ENCODE peak calls at places on chromosome 2, in seven cellular contexts. One of them, this sample, is unnamed.

GRCh38 chr2:12070581-12070980 is 324.1 kb downstream of the LPIN1 start:
- DNase-seq in HCT116: no peak
- DNase-seq in SK-N-SH: no peak
- DNase-seq in prostate gland: no peak
- DNase-seq in spleen: no peak
- DNase-seq in vagina: no peak
- DNase-seq in transverse colon: no peak
- DNase-seq in this sample: no peak

GRCh38 chr2:65325066-65325465 is 97.4 kb downstream of the ACTR2 start:
- DNase-seq in vagina: no peak
- DNase-seq in HCT116: no peak
- DNase-seq in spleen: no peak
- DNase-seq in SK-N-SH: no peak
- DNase-seq in prostate gland: no peak
- DNase-seq in transverse colon: no peak
- DNase-seq in this sample: no peak

GRCh38 chr2:102226612-102227351 is 40.0 kb downstream of the IL1RL2 start:
- DNase-seq in HCT116: no peak
- DNase-seq in prostate gland: peak; percentile 39
- DNase-seq in vagina: peak; percentile 83
- DNase-seq in transverse colon: no peak
- DNase-seq in spleen: no peak
- DNase-seq in SK-N-SH: no peak
- DNase-seq in this sample: no peak

GRCh38 chr2:70420005-70420580 is 118.2 kb upstream of the FAM136A start:
- DNase-seq in vagina: no peak
- DNase-seq in HCT116: no peak
- DNase-seq in spleen: no peak
- DNase-seq in SK-N-SH: no peak
- DNase-seq in transverse colon: no peak
- DNase-seq in prostate gland: peak; percentile 13
- DNase-seq in this sample: no peak

GRCh38 chr2:228037915-228038314 is 143.6 kb downstream of the SPHKAP start:
- DNase-seq in transverse colon: no peak
- DNase-seq in SK-N-SH: no peak
- DNase-seq in spleen: no peak
- DNase-seq in prostate gland: no peak
- DNase-seq in vagina: no peak
- DNase-seq in HCT116: peak; percentile 4
- DNase-seq in this sample: no peak

GRCh38 chr2:75464348-75464946 is 96.3 kb downstream of the EVA1A start:
- DNase-seq in vagina: no peak
- DNase-seq in transverse colon: no peak
- DNase-seq in spleen: no peak
- DNase-seq in HCT116: peak; percentile 3
- DNase-seq in SK-N-SH: peak; percentile 38
- DNase-seq in prostate gland: no peak
- DNase-seq in this sample: no peak

GRCh38 chr2:63984606-63985359 is 34.4 kb downstream of the VPS54 start:
- DNase-seq in transverse colon: no peak
- DNase-seq in prostate gland: no peak
- DNase-seq in vagina: no peak
- DNase-seq in HCT116: no peak
- DNase-seq in spleen: no peak
- DNase-seq in SK-N-SH: no peak
- DNase-seq in this sample: no peak

GRCh38 chr2:199798881-199799580 is 52.0 kb downstream of the FTCDNL1 start:
- DNase-seq in prostate gland: no peak
- DNase-seq in spleen: no peak
- DNase-seq in transverse colon: peak; percentile 14
- DNase-seq in SK-N-SH: no peak
- DNase-seq in vagina: no peak
- DNase-seq in HCT116: no peak
- DNase-seq in this sample: no peak

GRCh38 chr2:105744909-105745853 is at the start of gene NCK2:
- DNase-seq in SK-N-SH: peak; percentile 87
- DNase-seq in vagina: no peak
- DNase-seq in transverse colon: peak; percentile 41
- DNase-seq in spleen: peak; percentile 92
- DNase-seq in prostate gland: peak; percentile 11
- DNase-seq in HCT116: no peak
- DNase-seq in this sample: peak; percentile 34

GRCh38 chr2:211854832-211855231 is 683.8 kb downstream of the ERBB4 start:
- DNase-seq in HCT116: no peak
- DNase-seq in transverse colon: no peak
- DNase-seq in spleen: no peak
- DNase-seq in prostate gland: no peak
- DNase-seq in SK-N-SH: no peak
- DNase-seq in vagina: no peak
- DNase-seq in this sample: no peak

GRCh38 chr2:138175066-138175465 is 210.8 kb downstream of the HNMT start:
- DNase-seq in vagina: no peak
- DNase-seq in spleen: no peak
- DNase-seq in SK-N-SH: no peak
- DNase-seq in transverse colon: no peak
- DNase-seq in HCT116: no peak
- DNase-seq in prostate gland: no peak
- DNase-seq in this sample: no peak

GRCh38 chr2:158546412-158547144 is 89.8 kb downstream of the PKP4 start:
- DNase-seq in SK-N-SH: no peak
- DNase-seq in prostate gland: no peak
- DNase-seq in transverse colon: no peak
- DNase-seq in HCT116: no peak
- DNase-seq in spleen: no peak
- DNase-seq in vagina: no peak
- DNase-seq in this sample: no peak

GRCh38 chr2:36380624-36381481 is 25.3 kb downstream of the CRIM1 start:
- DNase-seq in HCT116: no peak
- DNase-seq in transverse colon: peak; percentile 65
- DNase-seq in spleen: peak; percentile 79
- DNase-seq in SK-N-SH: peak; percentile 42
- DNase-seq in vagina: no peak
- DNase-seq in prostate gland: no peak
- DNase-seq in this sample: no peak

GRCh38 chr2:190837417-190837816 is 43.2 kb upstream of the GLS start:
- DNase-seq in transverse colon: no peak
- DNase-seq in spleen: no peak
- DNase-seq in SK-N-SH: no peak
- DNase-seq in prostate gland: no peak
- DNase-seq in HCT116: peak; percentile 51
- DNase-seq in vagina: no peak
- DNase-seq in this sample: no peak

GRCh38 chr2:9424447-9425164 is 1.2 kb downstream of the CPSF3 start:
- DNase-seq in prostate gland: no peak
- DNase-seq in spleen: no peak
- DNase-seq in HCT116: no peak
- DNase-seq in SK-N-SH: no peak
- DNase-seq in vagina: no peak
- DNase-seq in transverse colon: no peak
- DNase-seq in this sample: no peak

GRCh38 chr2:104412384-104412783 is 441.5 kb upstream of the POU3F3 start:
- DNase-seq in HCT116: no peak
- DNase-seq in spleen: no peak
- DNase-seq in transverse colon: peak; percentile 33
- DNase-seq in SK-N-SH: peak; percentile 51
- DNase-seq in vagina: no peak
- DNase-seq in prostate gland: no peak
- DNase-seq in this sample: no peak

GRCh38 chr2:164599954-164600589 is 21.2 kb downstream of the GRB14 start:
- DNase-seq in transverse colon: peak; percentile 20
- DNase-seq in SK-N-SH: peak; percentile 55
- DNase-seq in HCT116: peak; percentile 79
- DNase-seq in prostate gland: no peak
- DNase-seq in vagina: no peak
- DNase-seq in spleen: no peak
- DNase-seq in this sample: peak; percentile 30

GRCh38 chr2:232239956-232240681 is 138.4 kb upstream of the ALPP start:
- DNase-seq in transverse colon: no peak
- DNase-seq in SK-N-SH: no peak
- DNase-seq in HCT116: no peak
- DNase-seq in vagina: peak; percentile 37
- DNase-seq in prostate gland: no peak
- DNase-seq in spleen: no peak
- DNase-seq in this sample: no peak

GRCh38 chr2:167057461-167057860 is 169.2 kb downstream of the XIRP2 start:
- DNase-seq in transverse colon: no peak
- DNase-seq in prostate gland: no peak
- DNase-seq in vagina: no peak
- DNase-seq in SK-N-SH: no peak
- DNase-seq in HCT116: no peak
- DNase-seq in spleen: no peak
- DNase-seq in this sample: no peak

GRCh38 chr2:74740395-74741075 is 86.5 kb downstream of the SEMA4F start:
- DNase-seq in prostate gland: no peak
- DNase-seq in transverse colon: peak; percentile 85
- DNase-seq in HCT116: peak; percentile 95
- DNase-seq in SK-N-SH: no peak
- DNase-seq in spleen: no peak
- DNase-seq in vagina: no peak
- DNase-seq in this sample: peak; percentile 79

GRCh38 chr2:119488245-119489182 is 35.8 kb downstream of the SCTR start:
- DNase-seq in spleen: no peak
- DNase-seq in HCT116: no peak
- DNase-seq in transverse colon: no peak
- DNase-seq in prostate gland: no peak
- DNase-seq in SK-N-SH: no peak
- DNase-seq in vagina: peak; percentile 74
- DNase-seq in this sample: peak; percentile 71

GRCh38 chr2:20576598-20577115 is 74.2 kb downstream of the HS1BP3 start:
- DNase-seq in HCT116: no peak
- DNase-seq in SK-N-SH: no peak
- DNase-seq in prostate gland: no peak
- DNase-seq in transverse colon: no peak
- DNase-seq in spleen: no peak
- DNase-seq in vagina: no peak
- DNase-seq in this sample: no peak

GRCh38 chr2:12928197-12928596 is 211.5 kb downstream of the TRIB2 start:
- DNase-seq in spleen: no peak
- DNase-seq in SK-N-SH: peak; percentile 41
- DNase-seq in HCT116: no peak
- DNase-seq in transverse colon: no peak
- DNase-seq in prostate gland: no peak
- DNase-seq in vagina: no peak
- DNase-seq in this sample: no peak

GRCh38 chr2:216034065-216034464 is 20.7 kb upstream of the MREG start:
- DNase-seq in prostate gland: peak; percentile 52
- DNase-seq in vagina: no peak
- DNase-seq in transverse colon: peak; percentile 78
- DNase-seq in spleen: peak; percentile 83
- DNase-seq in SK-N-SH: peak; percentile 68
- DNase-seq in HCT116: peak; percentile 54
- DNase-seq in this sample: peak; percentile 77

GRCh38 chr2:66574701-66575624 is 140.0 kb downstream of the MEIS1 start:
- DNase-seq in prostate gland: peak; percentile 63
- DNase-seq in transverse colon: peak; percentile 44
- DNase-seq in HCT116: no peak
- DNase-seq in SK-N-SH: peak; percentile 91
- DNase-seq in vagina: peak; percentile 94
- DNase-seq in spleen: no peak
- DNase-seq in this sample: no peak
- H3K4me1 ChIP-seq in prostate gland: peaks cover 7% of the 10 kb centered on the region
- H3K4me1 ChIP-seq in transverse colon: peaks cover 33% of the 10 kb centered on the region
- H3K4me1 ChIP-seq in HCT116: no peaks in the 10 kb centered on the region
- H3K4me1 ChIP-seq in SK-N-SH: peaks cover 5% of the 10 kb centered on the region
- H3K4me1 ChIP-seq in vagina: peaks cover 17% of the 10 kb centered on the region
- H3K4me1 ChIP-seq in spleen: peaks cover 42% of the 10 kb centered on the region
- H3K4me1 ChIP-seq in this sample: peaks cover 56% of the 10 kb centered on the region

DNA sequence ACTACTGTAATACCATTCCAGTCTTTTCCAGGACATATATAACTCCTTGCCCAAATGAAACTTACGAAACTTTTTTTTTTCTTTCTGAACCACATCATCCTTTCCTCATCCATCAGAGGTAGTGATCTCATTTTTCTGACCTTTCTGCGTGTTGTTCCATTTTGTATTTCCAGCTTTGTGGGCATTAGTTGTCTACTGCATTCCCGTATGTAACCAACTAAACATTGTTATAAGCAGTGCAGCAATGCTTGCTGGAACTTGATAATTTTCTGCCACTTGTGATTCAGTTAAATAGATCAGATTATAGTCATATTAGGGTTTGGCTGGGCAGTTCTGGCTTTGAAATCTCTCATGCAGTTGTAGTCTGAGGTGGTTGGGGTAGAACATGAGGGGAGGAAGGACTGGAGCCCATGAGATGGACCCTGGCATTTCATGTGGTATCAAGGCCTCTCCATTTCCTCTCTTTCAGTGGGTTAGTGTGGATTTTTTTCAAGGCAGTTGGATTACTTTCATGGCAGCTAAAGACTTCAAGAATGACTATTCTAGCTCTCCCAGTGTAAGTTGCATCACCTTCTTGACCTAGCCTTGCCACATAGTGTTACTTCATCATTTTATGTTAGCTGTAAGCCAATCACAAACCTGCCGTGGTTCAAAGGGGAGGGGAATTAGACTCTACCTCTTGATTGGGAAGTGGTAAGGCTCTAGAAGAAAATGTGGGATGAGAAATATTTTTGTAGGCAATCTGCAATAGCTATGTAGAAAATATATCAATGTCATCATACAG is 80.5 kb downstream of the EHBP1 start:
- DNase-seq in transverse colon: no peak
- DNase-seq in SK-N-SH: no peak
- DNase-seq in vagina: no peak
- DNase-seq in HCT116: no peak
- DNase-seq in spleen: no peak
- DNase-seq in prostate gland: no peak
- DNase-seq in this sample: no peak
- TF ChIP-seq POLR2AphosphoS5 in transverse colon: no peak
- TF ChIP-seq POLR2AphosphoS5 in SK-N-SH: no peak
- TF ChIP-seq POLR2AphosphoS5 in vagina: no peak
- TF ChIP-seq POLR2AphosphoS5 in HCT116: no peak
- TF ChIP-seq POLR2AphosphoS5 in spleen: no peak
- TF ChIP-seq POLR2AphosphoS5 in prostate gland: no peak
- TF ChIP-seq POLR2AphosphoS5 in this sample: no peak

GRCh38 chr2:236166781-236167296 is 1.3 kb downstream of the GBX2 start:
- DNase-seq in SK-N-SH: peak; percentile 51
- DNase-seq in transverse colon: no peak
- DNase-seq in prostate gland: no peak
- DNase-seq in vagina: no peak
- DNase-seq in HCT116: no peak
- DNase-seq in spleen: no peak
- DNase-seq in this sample: no peak
- H3K4me1 ChIP-seq in SK-N-SH: no peaks in the 10 kb centered on the region
- H3K4me1 ChIP-seq in transverse colon: peaks cover 67% of the 10 kb centered on the region
- H3K4me1 ChIP-seq in prostate gland: peaks cover 13% of the 10 kb centered on the region
- H3K4me1 ChIP-seq in vagina: peaks cover 56% of the 10 kb centered on the region
- H3K4me1 ChIP-seq in HCT116: no peaks in the 10 kb centered on the region
- H3K4me1 ChIP-seq in spleen: peaks cover 69% of the 10 kb centered on the region
- H3K4me1 ChIP-seq in this sample: peaks cover 55% of the 10 kb centered on the region

DNA sequence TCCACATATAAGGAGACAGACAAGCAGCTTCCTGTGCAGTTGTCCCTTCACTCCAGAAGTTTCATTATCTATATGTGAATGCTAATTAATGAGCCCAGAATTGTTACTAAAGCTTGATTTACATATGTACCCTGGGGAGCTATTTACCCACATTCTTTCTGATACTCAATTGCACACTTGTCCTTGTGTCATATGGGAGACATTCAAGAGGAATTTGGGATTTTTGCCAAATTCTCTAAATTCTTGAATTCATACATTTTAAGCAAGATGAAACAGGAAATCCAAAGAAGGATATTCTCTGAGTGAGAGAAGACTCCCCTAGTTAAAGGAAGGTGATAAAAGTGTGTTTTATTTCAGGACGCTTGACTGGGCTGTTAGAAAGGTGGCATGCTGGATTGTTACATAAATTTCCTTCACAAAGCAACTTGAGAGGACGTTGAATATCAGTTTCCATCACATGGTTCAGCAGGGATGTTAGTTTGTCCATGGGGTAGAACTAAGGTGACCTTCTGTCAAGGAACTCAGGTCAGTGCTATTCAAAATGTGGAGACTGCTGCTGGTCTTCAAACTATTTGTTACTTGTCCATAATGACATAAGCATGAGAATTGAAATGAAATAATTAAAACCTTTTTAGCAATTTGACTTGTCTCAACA is 368.2 kb downstream of the IRS1 start:
- DNase-seq in SK-N-SH: no peak
- DNase-seq in HCT116: no peak
- DNase-seq in prostate gland: no peak
- DNase-seq in spleen: no peak
- DNase-seq in transverse colon: no peak
- DNase-seq in vagina: no peak
- DNase-seq in this sample: no peak
- TF ChIP-seq POLR2AphosphoS5 in SK-N-SH: no peak
- TF ChIP-seq POLR2AphosphoS5 in HCT116: no peak
- TF ChIP-seq POLR2AphosphoS5 in prostate gland: no peak
- TF ChIP-seq POLR2AphosphoS5 in spleen: no peak
- TF ChIP-seq POLR2AphosphoS5 in transverse colon: no peak
- TF ChIP-seq POLR2AphosphoS5 in vagina: no peak
- TF ChIP-seq POLR2AphosphoS5 in this sample: no peak